ENCODE peak calls at places on chromosomes 5 and 9, in nine cellular contexts. G is bronchial epithelial cell, A is heart left ventricle, Q is retinal pigment epithelial cell, E is lower lobe of right lung, T is prostate gland, N is cardiac muscle cell, Y is uterus, F is H9. U is an unnamed sample.

GRCh38 chr9:114344692-114345091 is 15.0 kb downstream of the ORM2 start:
- DNase-seq in G (no peak), A (no peak), Q (no peak), E (no peak), T (no peak), N (no peak), Y (no peak), F (no peak), U (no peak)

GRCh38 chr5:108345541-108346171 is 36.2 kb downstream of the FBXL17 start:
- DNase-seq in G (peak; percentile 70), A (no peak), Q (no peak), E (no peak), T (no peak), N (peak; percentile 51), Y (no peak), F (no peak), U (no peak)

GRCh38 chr5:34684281-34684979 is 28.3 kb downstream of the RAI14 start:
- DNase-seq in G (peak; percentile 54), A (no peak), Q (peak; percentile 89), E (no peak), T (no peak), N (peak; percentile 17), Y (no peak), F (no peak), U (peak; percentile 79)

GRCh38 chr5:137304227-137304874 is 194.8 kb downstream of the SPOCK1 start:
- DNase-seq in G (no peak), A (peak; percentile 57), Q (no peak), E (no peak), T (peak; percentile 91), N (no peak), Y (no peak), F (no peak), U (no peak)

GRCh38 chr9:132586830-132587483 is 4.6 kb downstream of the BARHL1 start:
- DNase-seq in G (no peak), A (no peak), Q (no peak), E (no peak), T (no peak), N (no peak), Y (no peak), F (no peak), U (no peak)

GRCh38 chr5:1477341-1477740 is 32.1 kb upstream of the SLC6A3 start:
- DNase-seq in G (no peak), A (peak; percentile 59), Q (no peak), E (peak; percentile 85), T (no peak), N (no peak), Y (no peak), F (no peak), U (no peak)

GRCh38 chr9:125988479-125989050 is 241.4 kb downstream of the PBX3 start:
- DNase-seq in G (peak; percentile 12), A (no peak), Q (no peak), E (peak; percentile 30), T (no peak), N (no peak), Y (no peak), F (no peak), U (no peak)

GRCh38 chr5:123450641-123451421 is 27.6 kb upstream of the CEP120 start:
- DNase-seq in G (peak; percentile 49), A (peak; percentile 41), Q (peak; percentile 59), E (no peak), T (peak; percentile 14), N (peak; percentile 65), Y (no peak), F (no peak), U (no peak)

GRCh38 chr9:128548876-128549275 is 3.5 kb upstream of the SPTAN1 start:
- DNase-seq in G (no peak), A (no peak), Q (no peak), E (no peak), T (no peak), N (no peak), Y (no peak), F (no peak), U (no peak)

GRCh38 chr9:35859310-35859994 is 10.7 kb downstream of the OR13J1 start:
- DNase-seq in G (peak; percentile 33), A (no peak), Q (no peak), E (no peak), T (peak; percentile 4), N (no peak), Y (no peak), F (no peak), U (no peak)

GRCh38 chr9:35727676-35728040 is 4.3 kb downstream of the TLN1 start:
- DNase-seq in G (no peak), A (no peak), Q (no peak), E (no peak), T (no peak), N (peak; percentile 7), Y (no peak), F (no peak), U (no peak)

GRCh38 chr9:124849801-124850200 is 3.5 kb upstream of the WDR38 start:
- DNase-seq in G (no peak), A (peak; percentile 76), Q (no peak), E (peak; percentile 7), T (no peak), N (no peak), Y (no peak), F (no peak), U (no peak)

GRCh38 chr5:177040814-177041410 is 18.4 kb downstream of the ZNF346 start:
- DNase-seq in G (peak; percentile 23), A (no peak), Q (peak; percentile 69), E (no peak), T (no peak), N (no peak), Y (no peak), F (no peak), U (peak; percentile 23)

DNA sequence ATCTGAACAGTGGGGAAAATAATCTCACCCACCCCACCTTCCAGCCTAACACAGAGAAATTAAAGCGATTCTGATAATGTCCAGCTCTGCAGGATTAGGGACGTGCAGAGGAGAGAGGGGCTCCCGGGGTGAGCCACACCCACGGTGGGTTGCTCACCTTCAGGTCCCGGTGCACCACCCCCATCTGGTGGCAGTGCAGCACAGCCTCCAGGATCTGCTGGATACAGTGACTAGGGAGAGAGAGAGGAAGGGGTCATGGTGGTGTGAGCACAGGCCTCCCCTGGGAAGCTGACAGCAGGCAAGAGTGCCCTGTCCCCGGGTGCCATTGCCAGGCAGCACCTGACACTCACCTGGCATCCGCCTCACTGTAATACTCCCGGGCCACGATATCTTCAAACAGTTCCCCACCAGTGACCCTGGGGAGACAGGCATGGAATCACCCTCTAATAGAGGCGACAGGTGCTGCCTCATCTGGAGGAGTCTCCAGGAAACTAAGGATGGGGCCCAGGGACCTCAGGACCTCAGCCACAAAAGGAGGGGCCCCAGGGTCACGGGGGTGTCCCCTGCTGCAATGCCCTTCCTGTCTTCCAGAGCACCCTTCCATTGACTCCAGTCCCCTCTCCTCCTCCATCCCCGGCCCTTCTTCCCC is 33.0 kb downstream of the CAMK2A start:
- DNase-seq in G (no peak), A (no peak), Q (no peak), E (no peak), T (no peak), N (peak; percentile 60), Y (no peak), F (peak; percentile 62), U (no peak)
- TF ChIP-seq CTCF in G (no peak), A (peak; percentile 20), Q (peak; percentile 46), E (no peak), T (no peak), N (no peak), Y (no peak), F (peak; percentile 65), U (peak; percentile 26)

DNA sequence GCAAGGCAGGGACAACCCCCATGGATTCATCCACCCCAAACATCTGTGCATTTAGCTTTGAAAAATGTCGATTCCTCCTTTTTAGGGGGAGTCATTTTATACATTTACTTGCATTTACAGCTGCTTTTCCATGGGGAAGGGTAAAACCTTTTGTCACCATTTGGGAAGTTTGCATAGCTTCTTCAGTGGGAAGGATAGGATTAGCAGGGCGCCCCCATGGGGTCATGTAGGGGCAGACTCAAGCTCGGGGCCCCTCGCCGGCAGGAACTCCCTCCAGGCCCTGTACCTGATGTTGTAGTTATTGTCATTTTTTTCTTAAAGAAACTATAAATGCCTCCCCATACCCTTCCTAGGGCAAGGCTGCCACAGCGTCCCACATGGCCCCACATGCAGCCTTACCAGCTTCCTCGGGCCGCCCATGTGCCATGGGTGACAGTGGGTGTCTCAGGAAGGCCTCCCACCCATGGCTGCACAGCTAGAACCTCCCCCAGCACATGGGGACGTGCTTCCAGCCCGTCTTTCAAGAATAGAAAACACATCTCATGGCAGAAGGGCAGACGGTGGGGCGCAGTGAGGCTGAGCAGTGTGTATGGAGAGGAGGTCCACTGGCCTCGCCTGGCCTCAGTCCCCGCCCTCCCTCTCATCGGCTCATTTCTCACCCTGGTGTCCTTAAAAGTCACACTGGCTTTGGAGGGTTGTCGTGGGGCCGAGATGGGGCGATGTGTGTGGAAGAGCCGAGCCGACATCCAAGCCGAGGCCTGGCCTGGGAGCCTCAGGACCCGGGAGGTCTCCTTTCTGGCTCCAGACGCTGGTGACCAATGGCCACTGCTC is 76.1 kb upstream of the OTULINL start:
- DNase-seq in G (no peak), A (no peak), Q (no peak), E (no peak), T (no peak), N (no peak), Y (no peak), F (no peak), U (no peak)
- TF ChIP-seq CTCF in G (no peak), A (peak; percentile 3), Q (peak; percentile 21), E (no peak), T (no peak), N (peak; percentile 15), Y (no peak), F (peak; percentile 65), U (peak; percentile 30)

GRCh38 chr5:91180506-91180905 is 202.6 kb downstream of the ARRDC3 start:
- DNase-seq in G (no peak), A (no peak), Q (no peak), E (no peak), T (no peak), N (no peak), Y (no peak), F (no peak), U (no peak)

GRCh38 chr5:91186101-91186500 is 197.0 kb downstream of the ARRDC3 start:
- DNase-seq in G (no peak), A (no peak), Q (no peak), E (no peak), T (no peak), N (no peak), Y (no peak), F (no peak), U (no peak)

GRCh38 chr5:91179018-91179417 is 204.1 kb downstream of the ARRDC3 start:
- DNase-seq in G (no peak), A (no peak), Q (no peak), E (no peak), T (no peak), N (no peak), Y (no peak), F (no peak), U (no peak)

GRCh38 chr5:91183743-91184142 is 199.4 kb downstream of the ARRDC3 start:
- DNase-seq in G (no peak), A (no peak), Q (no peak), E (peak; percentile 74), T (no peak), N (no peak), Y (no peak), F (no peak), U (no peak)

GRCh38 chr5:91182763-91183162 is 200.4 kb downstream of the ARRDC3 start:
- DNase-seq in G (no peak), A (no peak), Q (no peak), E (no peak), T (no peak), N (no peak), Y (no peak), F (no peak), U (no peak)
- TF ChIP-seq CTCF in G (no peak), A (peak; percentile 39), Q (no peak), E (peak; percentile 8), T (peak; percentile 23), N (peak; percentile 16), Y (no peak), F (peak; percentile 33), U (peak; percentile 14)

GRCh38 chr5:80487829-80488708 is at the start of gene FAM151B:
- DNase-seq in G (peak; percentile 94), A (peak; percentile 80), Q (peak; percentile 79), E (peak; percentile 95), T (peak; percentile 94), N (peak; percentile 96), Y (peak; percentile 73), F (peak; percentile 98), U (peak; percentile 66)
- TF ChIP-seq CTCF in G (peak; percentile 38), A (peak; percentile 48), Q (peak; percentile 17), E (peak; percentile 17), T (peak; percentile 44), N (peak; percentile 43), Y (no peak), F (peak; percentile 51), U (peak; percentile 15)

U was measured in epithelial cell of proximal tubule.